ENCODE peak calls at places on chromosomes 6 and 20, in five cellular contexts. H is nephron progenitor cell, G is fibroblast of mammary gland, R is lung, U is progenitor cell of endocrine pancreas. N is an unnamed sample.

GRCh38 chr6:98044168-98044567 is 761.2 kb upstream of the MMS22L start:
- DNase-seq in G (no peak), U (no peak), H (no peak), R (no peak), N (no peak)

GRCh38 chr6:157974341-157974894 is 7.2 kb upstream of the SYNJ2 start:
- DNase-seq in G (peak), R (no peak), H (no peak), U (no peak), N (no peak)

GRCh38 chr6:111631018-111631417 is 25.3 kb upstream of the TRAF3IP2 start:
- DNase-seq in G (no peak), U (no peak), R (no peak), H (no peak), N (no peak)

GRCh38 chr6:148760568-148761531 is 14.0 kb downstream of the UST start:
- DNase-seq in R (peak), U (no peak), H (peak), G (peak), N (no peak)

GRCh38 chr20:4267242-4267641 is 251.9 kb upstream of the RNF24 start:
- DNase-seq in R (no peak), H (no peak), U (no peak), G (no peak), N (no peak)

GRCh38 chr6:4449409-4449808 is 314.0 kb upstream of the ECI2 start:
- DNase-seq in U (no peak), R (no peak), G (no peak), H (no peak), N (no peak)

GRCh38 chr6:87840324-87840723 is 138.3 kb upstream of the AKIRIN2 start:
- DNase-seq in U (no peak), G (no peak), R (no peak), H (no peak), N (no peak)

GRCh38 chr6:1584996-1585668 is 24.6 kb upstream of the FOXC1 start:
- DNase-seq in R (no peak), H (no peak), G (no peak), U (no peak), N (no peak)

GRCh38 chr6:39402239-39402751 is 79.8 kb upstream of the KCNK16 start:
- DNase-seq in R (no peak), U (no peak), G (peak), H (no peak), N (no peak)

GRCh38 chr6:2307794-2308193 is 62.4 kb upstream of the GMDS start:
- DNase-seq in U (no peak), R (no peak), G (no peak), H (no peak), N (no peak)

GRCh38 chr6:152598421-152598820 is 38.7 kb downstream of the SYNE1 start:
- DNase-seq in R (no peak), H (no peak), G (peak), U (no peak), N (no peak)

GRCh38 chr20:63492982-63493381 is 5.9 kb downstream of the EEF1A2 start:
- DNase-seq in G (no peak), U (no peak), R (no peak), H (no peak), N (no peak)

GRCh38 chr6:16669227-16669626 is 92.0 kb downstream of the ATXN1 start:
- DNase-seq in H (no peak), R (no peak), G (peak), U (no peak), N (no peak)

GRCh38 chr6:142846459-142846831 is 98.5 kb downstream of the HIVEP2 start:
- DNase-seq in H (no peak), U (no peak), G (peak), R (no peak), N (no peak)

GRCh38 chr20:17568045-17568788 is 1.7 kb upstream of the DSTN start:
- DNase-seq in G (no peak), U (no peak), H (no peak), R (no peak), N (no peak)

GRCh38 chr6:82954937-82955577 is 110.6 kb downstream of the UBE3D start:
- DNase-seq in G (peak), U (no peak), H (no peak), R (no peak), N (no peak)

GRCh38 chr6:26003102-26003694 is 40.6 kb downstream of the TRIM38 start:
- DNase-seq in R (peak), U (peak), G (peak), H (peak), N (no peak)

GRCh38 chr6:25627001-25627400 is 25.0 kb upstream of the SCGN start:
- DNase-seq in R (no peak), H (no peak), U (no peak), G (no peak), N (no peak)

GRCh38 chr6:5095236-5095635 is 10.1 kb downstream of the PPP1R3G start:
- DNase-seq in R (no peak), U (no peak), H (no peak), G (peak), N (no peak)

GRCh38 chr20:61281286-61281795 is 29.3 kb downstream of the CDH4 start:
- DNase-seq in R (no peak), G (no peak), U (no peak), H (no peak), N (no peak)

GRCh38 chr6:145367149-145367548 is 368.2 kb downstream of the EPM2A start:
- DNase-seq in H (no peak), R (no peak), U (no peak), G (no peak), N (no peak)

GRCh38 chr6:36757943-36758508 is 60.4 kb downstream of the RAB44 start:
- DNase-seq in R (no peak), H (no peak), G (no peak), U (no peak), N (no peak)
- TF ChIP-seq CTCF in R (no peak), H (no peak), G (no peak), U (no peak), N (no peak)

DNA sequence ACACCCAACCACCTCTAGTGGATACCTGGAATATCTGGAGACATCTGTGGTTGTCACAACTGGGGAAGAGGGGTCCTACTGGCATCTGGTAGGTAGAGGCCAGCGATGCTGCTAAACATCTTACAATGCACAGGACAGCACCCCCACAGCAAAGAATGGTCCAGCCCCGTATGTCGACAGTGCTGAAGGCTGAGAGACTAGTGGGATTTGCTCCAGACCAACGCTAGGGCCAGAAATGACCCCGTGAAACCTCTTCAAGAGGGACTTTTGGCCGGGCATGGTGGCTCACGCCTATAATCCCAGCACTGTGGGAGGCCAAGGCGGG is 7.2 kb downstream of the PREX1 start:
- DNase-seq in G (no peak), U (no peak), H (no peak), R (no peak), N (no peak)
- TF ChIP-seq CTCF in G (no peak), U (no peak), H (no peak), R (no peak), N (no peak)

GRCh38 chr20:38433304-38433972 is 1.7 kb downstream of the SNHG17 start:
- DNase-seq in U (no peak), R (no peak), G (no peak), H (no peak), N (no peak)

GRCh38 chr20:38434310-38434741 is 802 bp downstream of the SNHG17 start:
- DNase-seq in R (no peak), U (no peak), G (no peak), H (peak), N (no peak)

GRCh38 chr20:38434770-38435554 is at the start of gene SNHG17:
- DNase-seq in U (peak), G (peak), R (peak), H (peak), N (peak)

GRCh38 chr20:38430679-38431325 is 4.3 kb downstream of the SNHG17 start:
- DNase-seq in G (peak), H (no peak), U (no peak), R (no peak), N (no peak)

DNA sequence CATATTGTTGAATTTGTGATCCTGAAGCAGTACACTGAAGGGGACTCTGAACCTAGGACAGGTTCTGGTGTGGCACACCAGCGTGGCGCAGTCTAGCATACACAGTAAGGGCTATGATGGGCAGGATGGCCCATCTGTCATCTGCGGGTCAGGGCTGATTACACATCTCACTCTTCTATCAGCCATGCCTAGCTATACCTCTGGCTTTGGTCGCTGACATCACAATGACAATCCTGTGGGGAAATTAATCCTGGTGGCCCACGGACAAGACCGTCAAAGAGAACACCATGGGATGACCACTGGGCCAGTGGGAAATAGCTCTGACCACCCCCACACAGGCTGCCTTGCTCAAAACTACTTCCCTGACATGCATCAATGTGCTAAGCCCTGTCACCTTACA is 2.8 kb downstream of the SNHG17 start:
- DNase-seq in U (no peak), H (no peak), R (no peak), G (no peak), N (no peak)
- TF ChIP-seq CTCF in U (no peak), H (no peak), R (no peak), G (no peak), N (no peak)

GRCh38 chr6:35752330-35752729 is 15.5 kb downstream of the ARMC12 start:
- DNase-seq in U (no peak), H (no peak), R (no peak), G (no peak), N (no peak)
- TF ChIP-seq CTCF in U (no peak), H (no peak), R (no peak), G (no peak), N (no peak)

GRCh38 chr6:55541024-55541423 is 38.0 kb downstream of the HMGCLL1 start:
- DNase-seq in H (no peak), G (no peak), R (no peak), U (no peak), N (no peak)
- TF ChIP-seq CTCF in H (no peak), G (no peak), R (no peak), U (no peak), N (no peak)

N was measured in D721Med.